ENCODE peak calls at places on chromosomes 4 and X, in five cellular contexts. U, P, W, L and A are unnamed samples.

GRCh38 chrX:74925210-74926088 is at the start of gene NEXMIF:
- DNase-seq in U (peak), P (peak), W (no peak), L (no peak), A (peak)

GRCh38 chrX:72238183-72238582 is 644 bp downstream of the ERCC6L start:
- DNase-seq in U (no peak), P (no peak), W (no peak), L (no peak), A (no peak)

GRCh38 chr4:184237612-184238011 is 19.9 kb upstream of the ENPP6 start:
- DNase-seq in U (no peak), P (peak), W (no peak), L (no peak), A (no peak)

GRCh38 chr4:118762753-118763477 is 73.0 kb downstream of the SEC24D start:
- DNase-seq in U (no peak), P (no peak), W (no peak), L (no peak), A (peak)

GRCh38 chrX:45063319-45064095 is 137.2 kb downstream of the DIPK2B start:
- DNase-seq in U (no peak), P (peak), W (no peak), L (no peak), A (peak)

GRCh38 chrX:107628662-107629532 is 587 bp downstream of the PRPS1 start:
- DNase-seq in U (peak), P (peak), W (no peak), L (no peak), A (no peak)

GRCh38 chr4:173450281-173450680 is 51.4 kb upstream of the SCRG1 start:
- DNase-seq in U (peak), P (no peak), W (no peak), L (no peak), A (no peak)

GRCh38 chr4:88442636-88443260 is 14.2 kb upstream of the HERC5 start:
- DNase-seq in U (no peak), P (no peak), W (no peak), L (no peak), A (no peak)

GRCh38 chrX:7133036-7133412 is 14.5 kb upstream of the STS start:
- DNase-seq in U (no peak), P (peak), W (no peak), L (no peak), A (peak)

GRCh38 chr4:148405161-148405893 is 36.9 kb downstream of the NR3C2 start:
- DNase-seq in U (no peak), P (no peak), W (no peak), L (no peak), A (no peak)

GRCh38 chr4:757111-757510 is 51.5 kb downstream of the PCGF3 start:
- DNase-seq in U (no peak), P (no peak), W (no peak), L (no peak), A (no peak)

GRCh38 chrX:154397888-154398667 is at the start of gene RPL10:
- DNase-seq in U (peak), P (peak), W (peak), L (peak), A (peak)

GRCh38 chr4:179871726-179872125 is 2371.5 kb upstream of the TENM3 start:
- DNase-seq in U (no peak), P (no peak), W (no peak), L (no peak), A (no peak)

GRCh38 chr4:179872751-179873150 is 2370.5 kb upstream of the TENM3 start:
- DNase-seq in U (no peak), P (no peak), W (no peak), L (no peak), A (no peak)

GRCh38 chr4:179867300-179867878 is 2375.8 kb upstream of the TENM3 start:
- DNase-seq in U (no peak), P (peak), W (no peak), L (no peak), A (no peak)
- TF ChIP-seq CTCF in U (peak), P (peak), W (peak), L (no peak), A (peak)

GRCh38 chr4:26093561-26093960 is 179.5 kb downstream of the SMIM20 start:
- DNase-seq in U (no peak), P (no peak), W (no peak), L (no peak), A (no peak)

GRCh38 chr4:26094911-26095310 is 180.9 kb downstream of the SMIM20 start:
- DNase-seq in U (peak), P (no peak), W (no peak), L (no peak), A (peak)

GRCh38 chr4:26099967-26100366 is 185.9 kb downstream of the SMIM20 start:
- DNase-seq in U (no peak), P (no peak), W (no peak), L (no peak), A (no peak)

GRCh38 chr4:26088433-26088928 is 174.5 kb downstream of the SMIM20 start:
- DNase-seq in U (peak), P (peak), W (no peak), L (no peak), A (peak)

GRCh38 chr4:26094076-26094475 is 180.1 kb downstream of the SMIM20 start:
- DNase-seq in U (no peak), P (no peak), W (no peak), L (no peak), A (no peak)
- H3K4me3 ChIP-seq in U (no peak), P (no peak), W (no peak), L (no peak), A (no peak)

GRCh38 chr4:108117473-108118182 is 51.1 kb downstream of the LEF1 start:
- DNase-seq in U (no peak), P (peak), W (no peak), L (no peak), A (no peak)

GRCh38 chr4:108113229-108113628 is 55.5 kb downstream of the LEF1 start:
- DNase-seq in U (no peak), P (no peak), W (no peak), L (no peak), A (no peak)

GRCh38 chr4:108114503-108114902 is 54.2 kb downstream of the LEF1 start:
- DNase-seq in U (no peak), P (peak), W (no peak), L (no peak), A (no peak)

GRCh38 chr4:108116423-108117168 is 52.1 kb downstream of the LEF1 start:
- DNase-seq in U (no peak), P (no peak), W (no peak), L (no peak), A (no peak)

DNA sequence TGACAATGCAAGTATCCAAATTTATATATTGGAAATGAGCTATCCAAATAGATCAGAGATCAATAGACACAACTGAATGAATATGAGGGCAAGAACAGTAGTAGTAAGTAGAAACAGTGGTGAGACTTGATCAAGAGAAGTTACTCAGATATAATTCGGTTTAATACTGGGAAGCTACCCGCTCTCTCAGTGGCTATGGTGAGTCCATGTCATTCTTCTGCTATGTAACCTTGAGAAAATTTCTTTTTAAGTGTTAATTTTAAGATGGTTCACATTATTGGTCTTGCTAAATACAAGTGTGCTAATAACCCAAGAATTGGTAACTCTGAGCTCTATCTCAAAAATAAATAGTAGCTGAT is 53.6 kb downstream of the LEF1 start:
- DNase-seq in U (no peak), P (no peak), W (no peak), L (no peak), A (no peak)
- TF ChIP-seq CTCF in U (no peak), P (no peak), W (no peak), L (no peak), A (no peak)

GRCh38 chr4:51901363-51901762 is 58.4 kb downstream of the DCUN1D4 start:
- DNase-seq in U (no peak), P (no peak), W (no peak), L (no peak), A (no peak)

GRCh38 chr4:51909236-51909703 is 66.3 kb downstream of the DCUN1D4 start:
- DNase-seq in U (no peak), P (no peak), W (no peak), L (no peak), A (no peak)

GRCh38 chr4:51907001-51907669 is 64.2 kb downstream of the DCUN1D4 start:
- DNase-seq in U (no peak), P (no peak), W (no peak), L (no peak), A (no peak)

GRCh38 chr4:51906167-51906647 is 63.3 kb downstream of the DCUN1D4 start:
- DNase-seq in U (no peak), P (no peak), W (no peak), L (no peak), A (peak)
- H3K4me3 ChIP-seq in U (no peak), P (no peak), W (no peak), L (no peak), A (no peak)

DNA sequence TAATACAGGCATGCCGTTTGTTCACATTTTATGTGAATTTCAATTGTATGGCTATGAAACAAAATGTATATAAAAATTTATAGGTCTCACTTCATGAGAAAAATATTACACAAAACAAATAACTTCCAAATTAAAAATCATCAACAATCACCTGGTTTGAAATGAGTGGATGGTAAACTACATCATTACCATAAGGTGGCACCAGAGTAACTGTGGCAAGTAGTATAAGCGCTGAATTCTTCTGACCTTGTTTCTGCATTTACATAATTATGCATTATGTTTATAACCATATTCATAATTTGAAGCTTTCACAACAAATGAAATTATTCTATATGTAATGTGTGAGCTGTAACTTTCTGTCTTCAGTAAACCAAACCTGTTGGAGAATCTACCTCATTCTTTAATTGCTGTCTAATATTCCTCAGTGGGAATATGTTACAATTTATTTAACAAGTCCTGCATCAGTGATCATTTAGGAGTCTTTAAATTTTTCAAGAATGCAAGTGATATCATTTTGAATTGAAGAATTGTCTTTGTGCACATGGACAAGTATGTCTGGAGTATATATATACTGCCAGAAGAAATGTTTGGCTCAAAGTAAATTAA is 55.2 kb downstream of the MMRN1 start:
- DNase-seq in U (no peak), P (peak), W (no peak), L (no peak), A (no peak)
- TF ChIP-seq CTCF in U (no peak), P (peak), W (no peak), L (no peak), A (peak)

GRCh38 chr4:38730493-38730829 is 52.3 kb downstream of the TLR10 start:
- DNase-seq in U (no peak), P (no peak), W (no peak), L (no peak), A (no peak)

GRCh38 chr4:38730830-38731646 is 51.8 kb downstream of the TLR10 start:
- DNase-seq in U (peak), P (peak), W (peak), L (peak), A (peak)

GRCh38 chr4:38723726-38724506 is 58.9 kb downstream of the TLR10 start:
- DNase-seq in U (peak), P (no peak), W (no peak), L (no peak), A (peak)

GRCh38 chr4:38724507-38724808 is 58.3 kb downstream of the TLR10 start:
- DNase-seq in U (no peak), P (no peak), W (no peak), L (no peak), A (no peak)

DNA sequence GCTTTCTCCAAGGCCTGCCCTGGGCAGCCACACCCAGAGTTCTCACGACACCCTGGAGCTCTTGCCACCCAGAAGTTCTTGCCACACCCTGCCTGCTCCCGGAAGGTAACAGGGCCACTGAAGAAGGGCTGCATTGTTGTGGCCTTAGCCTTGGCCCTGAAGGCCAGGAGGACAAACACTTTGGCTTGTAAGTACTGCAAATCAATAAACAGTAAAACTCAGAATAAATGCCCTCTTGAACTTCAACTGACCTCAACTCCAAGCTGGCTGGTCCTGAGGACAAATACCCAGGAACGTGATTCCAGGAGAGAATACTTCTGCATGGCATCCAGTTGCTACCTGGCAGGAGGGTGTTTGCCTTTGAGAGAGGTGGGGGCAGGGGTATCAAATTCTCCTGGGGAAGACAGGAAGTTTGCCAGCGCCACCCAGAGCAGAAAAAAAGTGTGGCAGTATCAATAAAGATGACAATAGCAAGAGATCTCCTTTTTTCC is 54.1 kb downstream of the TLR10 start:
- DNase-seq in U (no peak), P (no peak), W (no peak), L (no peak), A (no peak)
- H3K4me3 ChIP-seq in U (no peak), P (no peak), W (no peak), L (no peak), A (no peak)

GRCh38 chrX:66008403-66008970 is 31.4 kb downstream of the VSIG4 start:
- DNase-seq in U (no peak), P (no peak), W (no peak), L (no peak), A (no peak)

GRCh38 chrX:66007851-66008250 is 32.0 kb downstream of the VSIG4 start:
- DNase-seq in U (no peak), P (no peak), W (no peak), L (no peak), A (no peak)

GRCh38 chrX:66002832-66003680 is 36.8 kb downstream of the VSIG4 start:
- DNase-seq in U (no peak), P (no peak), W (no peak), L (no peak), A (no peak)

GRCh38 chrX:66004928-66005831 is 34.7 kb downstream of the VSIG4 start:
- DNase-seq in U (no peak), P (no peak), W (no peak), L (no peak), A (no peak)

GRCh38 chrX:66005832-66006449 is 33.9 kb downstream of the VSIG4 start:
- DNase-seq in U (no peak), P (no peak), W (no peak), L (no peak), A (no peak)
- TF ChIP-seq CTCF in U (no peak), P (no peak), W (no peak), L (no peak), A (no peak)

GRCh38 chr4:107036602-107037151 is 564 bp upstream of the DKK2 start:
- DNase-seq in U (peak), P (no peak), W (no peak), L (no peak), A (no peak)
- H3K4me3 ChIP-seq in U (peak), P (peak), W (peak), L (peak), A (peak)

GRCh38 chrX:129777218-129777768 is 2.5 kb upstream of the SASH3 start:
- DNase-seq in U (no peak), P (no peak), W (no peak), L (no peak), A (no peak)
- TF ChIP-seq CTCF in U (no peak), P (no peak), W (no peak), L (no peak), A (no peak)